ENCODE peak calls at places on chromosomes 5 and 9, in five cellular contexts. D is ovary, Q is prostate gland, V is fibroblast of mammary gland, O is adipocyte. Z is an unnamed sample.

GRCh38 chr9:135766707-135767106 is 64.7 kb downstream of the KCNT1 start:
- DNase-seq in V (no peak), D (no peak), Q (no peak), O (no peak), Z (no peak)

GRCh38 chr9:112841261-112841660 is 49.4 kb downstream of the SLC46A2 start:
- DNase-seq in O (no peak), Q (no peak), D (no peak), V (no peak), Z (no peak)

GRCh38 chr9:119556129-119556875 is 187.1 kb upstream of the BRINP1 start:
- DNase-seq in O (peak), V (peak), D (peak), Q (peak), Z (peak)

GRCh38 chr5:76602094-76602726 is 21.0 kb downstream of the F2RL2 start:
- DNase-seq in D (no peak), O (peak), Q (no peak), V (peak), Z (peak)

GRCh38 chr5:2505217-2505616 is 246.3 kb downstream of the IRX2 start:
- DNase-seq in O (no peak), D (no peak), V (no peak), Q (no peak), Z (no peak)

GRCh38 chr5:1552469-1553255 is 28.9 kb upstream of the LPCAT1 start:
- DNase-seq in V (no peak), D (no peak), Q (peak), O (peak), Z (peak)

GRCh38 chr5:82023530-82024095 is 51.8 kb downstream of the ATG10 start:
- DNase-seq in O (peak), D (no peak), Q (peak), V (peak), Z (no peak)

GRCh38 chr5:95261369-95262175 is 23.3 kb downstream of the MCTP1 start:
- DNase-seq in V (peak), D (no peak), O (peak), Q (no peak), Z (peak)

GRCh38 chr9:100322954-100323536 is 29.7 kb downstream of the TEX10 start:
- DNase-seq in Q (peak), O (peak), V (peak), D (no peak), Z (peak)

GRCh38 chr9:127224883-127225739 is 39.5 kb upstream of the GARNL3 start:
- DNase-seq in O (peak), Q (peak), D (peak), V (peak), Z (no peak)

GRCh38 chr5:14508046-14508445 is 73.5 kb upstream of the OTULINL start:
- DNase-seq in Q (no peak), D (no peak), O (no peak), V (peak), Z (no peak)

GRCh38 chr5:23147625-23148024 is 294.5 kb upstream of the CDH12 start:
- DNase-seq in O (no peak), V (no peak), Q (no peak), D (no peak), Z (no peak)

GRCh38 chr5:74391410-74391809 is 249.1 kb downstream of the ENC1 start:
- DNase-seq in V (no peak), D (no peak), O (no peak), Q (no peak), Z (no peak)

GRCh38 chr9:95381243-95381642 is 63.7 kb upstream of the FANCC start:
- DNase-seq in V (peak), O (peak), Q (no peak), D (no peak), Z (peak)

GRCh38 chr5:7886849-7887460 is 18.0 kb downstream of the MTRR start:
- DNase-seq in O (peak), D (no peak), Q (no peak), V (peak), Z (peak)

GRCh38 chr9:128159073-128159783 is 837 bp upstream of the BBLN start:
- DNase-seq in O (no peak), Q (no peak), D (peak), V (no peak), Z (no peak)

GRCh38 chr9:19785230-19785629 is 3.6 kb downstream of the SLC24A2 start:
- DNase-seq in V (no peak), Q (no peak), O (no peak), D (no peak), Z (no peak)

GRCh38 chr9:26949604-26950003 is 2.6 kb upstream of the PLAA start:
- DNase-seq in D (no peak), Q (no peak), O (no peak), V (peak), Z (no peak)

GRCh38 chr5:36688722-36689121 is 82.3 kb downstream of the SLC1A3 start:
- DNase-seq in O (no peak), V (peak), D (no peak), Q (no peak), Z (no peak)

GRCh38 chr5:81225463-81225862 is 7.7 kb upstream of the CKMT2 start:
- DNase-seq in D (no peak), Q (no peak), O (no peak), V (no peak), Z (no peak)

GRCh38 chr9:134231330-134231745 is 67.0 kb upstream of the RNU6ATAC start:
- DNase-seq in O (no peak), D (peak), Q (peak), V (no peak), Z (no peak)

GRCh38 chr5:34913072-34913471 is 2.2 kb downstream of the RAD1 start:
- DNase-seq in Q (no peak), D (no peak), O (peak), V (peak), Z (peak)

GRCh38 chr9:84170521-84171141 is 169.9 kb downstream of the SLC28A3 start:
- DNase-seq in O (peak), Q (peak), D (peak), V (peak), Z (peak)

GRCh38 chr5:79133121-79133656 is 21.6 kb downstream of the BHMT start:
- DNase-seq in D (no peak), Q (no peak), O (peak), V (peak), Z (no peak)

GRCh38 chr5:134964359-134965270 is 3.1 kb upstream of the CATSPER3 start:
- DNase-seq in Q (no peak), V (no peak), D (no peak), O (no peak), Z (no peak)

GRCh38 chr9:132609829-132610228 is 27.4 kb downstream of the BARHL1 start:
- DNase-seq in O (peak), D (no peak), V (peak), Q (no peak), Z (peak)

GRCh38 chr9:18795947-18796705 is 236.9 kb downstream of the SAXO1 start:
- DNase-seq in V (peak), Q (no peak), O (peak), D (no peak), Z (no peak)

GRCh38 chr9:136569526-136570148 is 23.8 kb upstream of the NOTCH1 start:
- DNase-seq in D (no peak), Q (no peak), V (no peak), O (no peak), Z (peak)

GRCh38 chr9:126860077-126860756 is at the start of gene ZBTB34:
- DNase-seq in D (peak), V (peak), Q (peak), O (peak), Z (peak)

GRCh38 chr9:89305868-89306267 is 5.1 kb upstream of the CKS2 start:
- DNase-seq in D (no peak), V (no peak), O (no peak), Q (no peak), Z (no peak)
- H3K4me3 ChIP-seq in D (no peak), V (no peak), O (no peak), Q (no peak), Z (no peak)

GRCh38 chr5:160441352-160441781 is 19.7 kb downstream of the PTTG1 start:
- DNase-seq in Q (no peak), V (no peak), O (no peak), D (no peak), Z (peak)

GRCh38 chr5:160436017-160436416 is 14.4 kb downstream of the PTTG1 start:
- DNase-seq in Q (no peak), D (no peak), V (no peak), O (no peak), Z (no peak)

GRCh38 chr5:160438316-160439204 is 16.9 kb downstream of the PTTG1 start:
- DNase-seq in O (peak), V (peak), Q (peak), D (no peak), Z (peak)

GRCh38 chr5:160442824-160443431 is 21.3 kb downstream of the PTTG1 start:
- DNase-seq in V (no peak), O (no peak), Q (no peak), D (no peak), Z (no peak)

DNA sequence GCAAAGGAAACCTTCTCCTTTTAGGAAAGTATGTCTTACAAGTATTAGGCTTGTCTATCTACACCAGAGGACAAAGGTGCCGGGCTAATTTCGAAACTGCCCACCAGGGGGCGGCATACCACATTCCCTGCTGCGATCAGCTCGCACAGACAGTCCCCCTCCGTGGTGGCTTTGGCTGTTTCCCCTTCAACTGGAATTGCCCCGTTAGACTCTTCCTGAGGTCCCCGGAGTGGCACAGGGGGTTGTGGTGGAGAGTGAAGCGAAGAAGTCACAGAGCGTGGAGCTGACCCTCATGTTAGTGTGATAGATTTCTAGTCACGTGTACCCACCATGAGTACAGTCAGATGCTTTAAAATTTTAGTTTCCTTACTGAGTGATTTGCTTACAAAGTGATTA is 17.5 kb downstream of the PTTG1 start:
- DNase-seq in V (peak), Q (peak), O (peak), D (peak), Z (peak)
- H3K4me3 ChIP-seq in V (peak), Q (peak), O (peak), D (peak), Z (peak)

GRCh38 chr5:127256886-127257597 is 33.6 kb upstream of the MEGF10 start:
- DNase-seq in V (no peak), D (no peak), Q (no peak), O (no peak), Z (no peak)
- H3K4me3 ChIP-seq in V (no peak), D (no peak), Q (no peak), O (no peak), Z (no peak)

GRCh38 chr5:159182691-159183090 is 26.7 kb downstream of the RNF145 start:
- DNase-seq in D (no peak), O (peak), V (no peak), Q (no peak), Z (no peak)

GRCh38 chr5:159184236-159184635 is 25.1 kb downstream of the RNF145 start:
- DNase-seq in V (no peak), D (no peak), O (no peak), Q (no peak), Z (peak)

GRCh38 chr5:159181152-159181551 is 28.2 kb downstream of the RNF145 start:
- DNase-seq in Q (no peak), D (no peak), O (no peak), V (peak), Z (no peak)

GRCh38 chr5:159184858-159185381 is 24.4 kb downstream of the RNF145 start:
- DNase-seq in D (no peak), O (peak), Q (no peak), V (peak), Z (peak)

DNA sequence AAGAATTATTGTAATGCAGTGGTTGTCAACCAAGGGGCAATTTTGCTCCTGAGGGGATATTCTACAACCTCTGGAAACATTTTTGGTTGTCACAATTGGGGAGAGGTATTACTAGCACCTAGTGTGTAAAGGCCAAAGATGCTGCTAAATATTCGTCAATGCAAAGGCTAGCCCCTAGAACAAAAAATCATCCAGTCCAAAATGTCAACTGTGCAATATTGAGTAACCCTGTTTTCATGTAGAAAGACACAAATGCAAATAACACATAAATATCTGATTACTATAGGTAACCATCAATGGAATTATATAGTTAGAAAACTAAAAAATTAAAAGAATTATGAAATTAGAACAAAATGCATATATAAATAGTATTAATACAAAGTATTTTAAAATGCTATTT is 26.1 kb downstream of the RNF145 start:
- DNase-seq in V (no peak), Q (no peak), O (no peak), D (no peak), Z (no peak)
- H3K4me3 ChIP-seq in V (no peak), Q (no peak), O (no peak), D (no peak), Z (no peak)

GRCh38 chr9:120928015-120928719 is 1.6 kb upstream of the TRAF1 start:
- DNase-seq in V (no peak), D (peak), O (no peak), Q (peak), Z (no peak)

GRCh38 chr9:120931278-120932085 is 4.9 kb upstream of the TRAF1 start:
- DNase-seq in D (peak), O (peak), V (peak), Q (no peak), Z (peak)

GRCh38 chr9:120928720-120929389 is 2.3 kb upstream of the TRAF1 start:
- DNase-seq in Q (peak), D (peak), V (no peak), O (peak), Z (no peak)

GRCh38 chr9:120927125-120928014 is 774 bp upstream of the TRAF1 start:
- DNase-seq in O (no peak), Q (no peak), V (no peak), D (no peak), Z (no peak)

DNA sequence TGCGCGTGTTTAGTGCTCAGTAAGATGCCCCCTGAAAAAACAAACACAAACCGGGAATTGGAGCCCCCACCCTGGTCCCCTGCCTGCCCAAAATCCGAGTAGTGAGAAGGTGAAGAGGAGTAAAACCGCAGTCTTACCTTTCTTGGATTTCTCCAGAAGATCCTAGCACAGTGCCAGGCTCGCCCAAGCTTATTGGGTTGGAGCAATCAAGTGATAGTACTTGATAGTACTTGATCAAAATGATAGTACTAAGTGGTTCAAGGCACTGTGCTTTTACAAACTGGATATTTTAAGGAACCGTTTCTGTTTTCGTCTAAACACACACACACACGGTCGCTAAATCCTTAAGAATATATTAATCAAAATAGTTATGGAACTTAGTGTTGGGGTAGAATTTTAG is 2.8 kb upstream of the TRAF1 start:
- DNase-seq in V (no peak), D (no peak), Q (no peak), O (no peak), Z (no peak)
- H3K4me3 ChIP-seq in V (peak), D (peak), Q (peak), O (peak), Z (no peak)